ENCODE peak calls at places on chromosomes 6 and 20, in seven cellular contexts. Q is SK-N-MC, R is BE2C, G is H1, P is adrenal gland, Z is HCT116, I is NB4. D is an unnamed sample.

GRCh38 chr6:77180367-77180766 is 282.9 kb downstream of the HTR1B start:
- DNase-seq in G (no peak), Z (no peak), R (no peak), Q (no peak), I (no peak), P (no peak), D (no peak)

GRCh38 chr6:53263915-53264314 is 84.8 kb downstream of the ELOVL5 start:
- DNase-seq in Q (no peak), P (no peak), G (no peak), R (no peak), Z (no peak), I (no peak), D (peak; percentile 68)

GRCh38 chr6:107318100-107318736 is 141.1 kb downstream of the PDSS2 start:
- DNase-seq in Q (peak; percentile 39), P (peak; percentile 82), I (peak; percentile 84), G (peak; percentile 27), R (peak; percentile 73), Z (peak; percentile 26), D (peak; percentile 16)

GRCh38 chr6:151701820-151702562 is 105.5 kb upstream of the ESR1 start:
- DNase-seq in Z (no peak), P (no peak), Q (no peak), G (no peak), I (no peak), R (no peak), D (no peak)

GRCh38 chr20:25553819-25554296 is 31.5 kb downstream of the NINL start:
- DNase-seq in Z (no peak), I (no peak), R (peak; percentile 71), G (no peak), P (peak; percentile 75), Q (no peak), D (peak; percentile 60)

GRCh38 chr6:150079604-150080003 is 10.7 kb upstream of the ULBP3 start:
- DNase-seq in R (no peak), I (no peak), Q (no peak), Z (no peak), P (peak; percentile 6), G (no peak), D (no peak)

GRCh38 chr6:46042355-46042999 is 26.8 kb upstream of the CLIC5 start:
- DNase-seq in R (peak; percentile 4), Q (no peak), I (peak; percentile 59), P (peak; percentile 57), Z (peak; percentile 58), G (no peak), D (peak; percentile 24)

GRCh38 chr20:43925786-43926185 is 11.1 kb downstream of the TOX2 start:
- DNase-seq in Z (no peak), G (no peak), Q (peak; percentile 89), I (peak; percentile 71), R (no peak), P (peak; percentile 61), D (no peak)

GRCh38 chr6:33962186-33962585 is 158.4 kb upstream of the MLN start:
- DNase-seq in G (no peak), R (no peak), P (no peak), Q (no peak), I (no peak), Z (no peak), D (no peak)

GRCh38 chr20:63133481-63134091 is 82.3 kb downstream of the YTHDF1 start:
- DNase-seq in I (no peak), R (no peak), Q (no peak), G (no peak), Z (no peak), P (no peak), D (no peak)

GRCh38 chr6:34565722-34566137 is 9.6 kb upstream of the SPDEF start:
- DNase-seq in R (no peak), Z (no peak), G (no peak), Q (no peak), I (no peak), P (no peak), D (no peak)

GRCh38 chr20:10553326-10553984 is 118.3 kb downstream of the SLX4IP start:
- DNase-seq in Q (peak; percentile 58), I (peak; percentile 80), R (peak; percentile 68), Z (no peak), G (no peak), P (peak; percentile 91), D (no peak)

GRCh38 chr6:148343028-148343374 is 363 bp downstream of the SASH1 start:
- DNase-seq in Q (no peak), R (no peak), P (no peak), Z (no peak), G (no peak), I (no peak), D (no peak)

GRCh38 chr6:148343383-148343782 is 745 bp downstream of the SASH1 start:
- DNase-seq in G (no peak), Z (no peak), Q (no peak), P (no peak), R (no peak), I (no peak), D (no peak)

GRCh38 chr6:148339766-148340165 is 2.9 kb upstream of the SASH1 start:
- DNase-seq in R (no peak), G (no peak), I (no peak), P (no peak), Q (no peak), Z (no peak), D (no peak)

GRCh38 chr6:148340586-148341297 is 1.9 kb upstream of the SASH1 start:
- DNase-seq in Q (no peak), P (no peak), Z (no peak), G (no peak), I (no peak), R (no peak), D (no peak)

GRCh38 chr6:148342146-148343027 is at the start of gene SASH1:
- DNase-seq in Z (peak; percentile 62), R (peak; percentile 13), P (peak; percentile 61), G (peak; percentile 85), Q (peak; percentile 66), I (no peak), D (no peak)
- H3K4me3 ChIP-seq in Z (peak within 1 kb of the TSS; percentile 55), R (no peak within 1 kb of the TSS), P (no peak within 1 kb of the TSS), G (peak within 1 kb of the TSS; percentile 82), Q (peak within 1 kb of the TSS; percentile 92), I (no peak within 1 kb of the TSS), D (peak within 1 kb of the TSS; percentile 68)

DNA sequence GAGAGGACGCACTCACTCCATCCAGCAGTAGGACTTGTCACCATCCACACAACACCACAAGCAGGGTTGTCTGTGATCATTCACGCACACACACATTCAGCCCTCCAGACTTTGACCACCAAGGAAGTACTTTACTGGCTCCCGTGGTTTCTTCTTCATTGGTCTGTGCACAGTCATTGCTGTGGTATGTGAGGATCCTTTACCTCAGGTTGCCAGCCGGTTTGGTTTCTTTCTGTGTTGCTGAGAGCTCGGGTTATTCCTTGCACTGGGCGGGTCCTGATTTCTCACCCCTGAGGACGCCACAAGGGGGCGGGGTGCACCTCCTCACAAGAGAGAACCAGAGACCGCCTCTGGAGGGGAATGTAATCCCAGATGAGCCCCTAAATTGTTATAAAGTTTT is 11.2 kb downstream of the SLC35A1 start:
- DNase-seq in I (peak; percentile 84), P (no peak), R (peak; percentile 19), Q (no peak), Z (peak; percentile 95), G (peak; percentile 80), D (no peak)
- H3K4me3 ChIP-seq in I (no peak overlapping the region), P (no peak overlapping the region), R (no peak overlapping the region), Q (no peak overlapping the region), Z (peak overlapping the region; percentile 32), G (peak overlapping the region; percentile 8), D (no peak overlapping the region)

DNA sequence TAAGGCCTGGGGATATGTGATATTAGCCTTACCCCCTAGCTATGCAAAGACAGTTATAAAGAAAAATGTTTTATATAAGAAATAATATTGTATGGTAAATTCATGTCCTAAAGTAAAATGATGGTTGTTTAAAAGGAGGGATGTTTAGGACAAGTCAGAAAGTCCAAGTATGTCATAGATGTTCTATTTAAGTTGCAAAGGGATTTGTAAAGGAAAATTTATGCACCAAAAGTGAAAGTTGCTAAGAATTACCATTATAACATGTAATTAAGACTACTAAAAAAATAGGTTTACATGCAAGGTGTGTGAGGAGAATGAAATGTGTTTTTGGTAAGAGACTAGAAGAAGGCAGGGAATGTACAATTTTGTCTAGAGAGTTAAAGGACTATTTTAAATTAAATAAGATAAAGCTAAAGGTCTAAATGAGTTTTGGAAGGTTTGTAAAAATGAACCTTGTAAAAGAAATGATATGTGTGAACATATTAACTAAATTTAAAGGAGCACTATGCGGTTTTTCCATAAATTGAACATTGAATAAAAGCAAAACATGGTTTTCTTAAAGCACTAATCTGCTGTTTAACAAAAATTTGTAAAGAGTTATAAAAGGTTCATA is 22.7 kb upstream of the GOPC start:
- DNase-seq in R (no peak), G (no peak), P (no peak), Q (no peak), I (peak; percentile 12), Z (no peak), D (no peak)
- H3K4me3 ChIP-seq in R (no peak overlapping the region), G (no peak overlapping the region), P (no peak overlapping the region), Q (no peak overlapping the region), I (no peak overlapping the region), Z (no peak overlapping the region), D (no peak overlapping the region)

GRCh38 chr6:44250067-44250717 is 3.3 kb downstream of the HSP90AB1 start:
- DNase-seq in G (no peak), Q (no peak), P (no peak), Z (no peak), R (no peak), I (no peak), D (no peak)
- H3K4me3 ChIP-seq in G (no peak overlapping the region), Q (no peak overlapping the region), P (no peak overlapping the region), Z (no peak overlapping the region), R (peak overlapping the region; percentile 94), I (peak overlapping the region; percentile 99), D (no peak overlapping the region)

GRCh38 chr6:26272171-26272631 is 92.8 kb upstream of the BTN3A2 start:
- DNase-seq in I (peak; percentile 48), Q (no peak), Z (no peak), R (peak; percentile 48), P (peak; percentile 76), G (no peak), D (no peak)
- H3K4me3 ChIP-seq in I (peak overlapping the region; percentile 75), Q (no peak overlapping the region), Z (no peak overlapping the region), R (peak overlapping the region; percentile 82), P (no peak overlapping the region), G (peak overlapping the region; percentile 97), D (peak overlapping the region; percentile 59)

GRCh38 chr20:23192469-23192868 is 106.3 kb upstream of the CD93 start:
- DNase-seq in Q (no peak), G (no peak), R (no peak), P (no peak), I (no peak), Z (no peak), D (no peak)

GRCh38 chr20:23199356-23199755 is 113.2 kb upstream of the CD93 start:
- DNase-seq in Z (no peak), Q (no peak), R (no peak), P (no peak), I (no peak), G (no peak), D (no peak)

GRCh38 chr20:23193985-23194384 is 107.9 kb upstream of the CD93 start:
- DNase-seq in Q (no peak), R (no peak), P (no peak), Z (no peak), G (no peak), I (peak; percentile 78), D (no peak)

GRCh38 chr20:23198815-23199214 is 112.7 kb upstream of the CD93 start:
- DNase-seq in I (no peak), G (no peak), Z (no peak), Q (no peak), R (no peak), P (no peak), D (no peak)

GRCh38 chr20:23195635-23196034 is 109.5 kb upstream of the CD93 start:
- DNase-seq in R (no peak), Q (no peak), I (peak; percentile 65), P (no peak), G (no peak), Z (no peak), D (no peak)
- H3K4me3 ChIP-seq in R (no peak overlapping the region), Q (no peak overlapping the region), I (no peak overlapping the region), P (no peak overlapping the region), G (no peak overlapping the region), Z (no peak overlapping the region), D (no peak overlapping the region)